ENCODE peak calls at places on chromosomes 3 and 15, in seven cellular contexts. G, K, E, S, X, F and H are unnamed samples.

GRCh38 chr3:59374091-59374490 is 324.3 kb upstream of the CFAP20DC start:
- DNase-seq in F (no peak), K (no peak), G (no peak), X (no peak), E (no peak), S (no peak), H (no peak)

GRCh38 chr15:52733078-52733477 is 53.9 kb upstream of the ATOSA start:
- DNase-seq in S (no peak), G (no peak), X (no peak), F (no peak), E (no peak), K (no peak), H (no peak)

GRCh38 chr3:37718647-37719046 is 143.0 kb upstream of the CTDSPL start:
- DNase-seq in X (no peak), F (no peak), G (no peak), K (no peak), E (no peak), S (no peak), H (no peak)

GRCh38 chr3:173938159-173938558 is 540.6 kb downstream of the NLGN1 start:
- DNase-seq in K (no peak), X (no peak), F (no peak), S (no peak), G (no peak), E (peak; percentile 76), H (no peak)

GRCh38 chr15:23548071-23548470 is 17.4 kb upstream of the MKRN3 start:
- DNase-seq in E (no peak), G (no peak), X (no peak), S (no peak), K (no peak), F (no peak), H (no peak)

GRCh38 chr3:132556467-132557159 is 40.5 kb upstream of the ACKR4 start:
- DNase-seq in S (no peak), K (no peak), F (no peak), X (peak; percentile 44), E (no peak), G (no peak), H (no peak)

GRCh38 chr3:141914311-141914710 is 37.9 kb downstream of the ATP1B3 start:
- DNase-seq in K (no peak), F (no peak), X (no peak), E (peak; percentile 23), G (no peak), S (no peak), H (no peak)

GRCh38 chr3:56251343-56251945 is 216.8 kb downstream of the ERC2 start:
- DNase-seq in E (peak; percentile 51), X (peak; percentile 49), G (peak; percentile 13), K (peak; percentile 34), S (no peak), F (peak; percentile 24), H (peak; percentile 18)

GRCh38 chr15:34018021-34018645 is 20.9 kb downstream of the AVEN start:
- DNase-seq in S (no peak), X (peak; percentile 2), F (no peak), K (peak; percentile 29), G (no peak), E (no peak), H (no peak)

GRCh38 chr3:101962055-101962454 is 112.7 kb downstream of the NFKBIZ start:
- DNase-seq in E (peak; percentile 59), X (no peak), K (no peak), F (no peak), G (no peak), S (no peak), H (no peak)

GRCh38 chr3:105527949-105528348 is 161.2 kb downstream of the ALCAM start:
- DNase-seq in X (no peak), F (no peak), S (no peak), K (no peak), E (peak; percentile 49), G (no peak), H (no peak)

GRCh38 chr3:188832146-188832545 is 339.6 kb upstream of the TPRG1 start:
- DNase-seq in E (no peak), F (no peak), X (no peak), K (no peak), S (no peak), G (no peak), H (no peak)

GRCh38 chr15:39613271-39613670 is 32.4 kb downstream of the THBS1 start:
- DNase-seq in F (no peak), E (peak; percentile 25), K (no peak), X (no peak), S (no peak), G (no peak), H (no peak)

GRCh38 chr15:32993285-32993684 is 201.2 kb downstream of the FMN1 start:
- DNase-seq in X (no peak), F (no peak), S (no peak), G (no peak), E (no peak), K (no peak), H (no peak)

GRCh38 chr15:57395292-57395691 is 19.0 kb downstream of the CGNL1 start:
- DNase-seq in F (no peak), K (no peak), S (no peak), X (peak; percentile 22), G (peak; percentile 53), E (peak; percentile 68), H (no peak)

GRCh38 chr3:147210676-147211075 is 195.7 kb downstream of the ZIC4 start:
- DNase-seq in G (no peak), K (no peak), E (no peak), X (no peak), F (no peak), S (no peak), H (no peak)

GRCh38 chr15:101000271-101000681 is 81.1 kb downstream of the LRRK1 start:
- DNase-seq in F (no peak), X (no peak), K (no peak), E (peak; percentile 29), G (no peak), S (no peak), H (no peak)

GRCh38 chr3:7238565-7239295 is 377.8 kb downstream of the GRM7 start:
- DNase-seq in G (no peak), X (no peak), K (no peak), F (no peak), S (no peak), E (no peak), H (no peak)

GRCh38 chr3:60440869-60441268 is 810.4 kb downstream of the FHIT start:
- DNase-seq in E (no peak), S (no peak), X (no peak), K (no peak), F (no peak), G (no peak), H (no peak)

GRCh38 chr3:165725296-165725695 is 111.9 kb downstream of the BCHE start:
- DNase-seq in S (no peak), F (no peak), X (no peak), E (no peak), G (no peak), K (no peak), H (no peak)

GRCh38 chr3:58630081-58630709 is 36.4 kb downstream of the FAM3D start:
- DNase-seq in X (peak; percentile 72), G (peak; percentile 47), K (peak; percentile 66), S (peak; percentile 61), E (peak; percentile 57), F (peak; percentile 72), H (peak; percentile 73)

GRCh38 chr3:52244061-52244628 is 1.4 kb upstream of the PPM1M start:
- DNase-seq in E (peak; percentile 43), K (peak; percentile 42), S (no peak), F (no peak), G (peak; percentile 87), X (peak; percentile 67), H (peak; percentile 31)

GRCh38 chr15:40926659-40927496 is 2.3 kb upstream of the DLL4 start:
- DNase-seq in E (no peak), X (no peak), S (no peak), G (no peak), K (no peak), F (no peak), H (no peak)

GRCh38 chr3:126732281-126733060 is 28.4 kb downstream of the CHCHD6 start:
- DNase-seq in F (no peak), G (no peak), K (no peak), X (no peak), S (no peak), E (peak; percentile 52), H (no peak)

GRCh38 chr15:100765458-100766224 is 114.0 kb upstream of the ALDH1A3 start:
- DNase-seq in E (no peak), X (no peak), F (no peak), K (no peak), S (peak; percentile 45), G (no peak), H (no peak)

GRCh38 chr15:38972831-38973230 is 408.2 kb upstream of the RASGRP1 start:
- DNase-seq in S (no peak), X (no peak), K (no peak), E (no peak), G (no peak), F (no peak), H (no peak)

GRCh38 chr3:46666471-46666845 is 27.0 kb downstream of the ALS2CL start:
- DNase-seq in X (no peak), K (peak; percentile 66), G (peak; percentile 6), E (no peak), F (no peak), S (peak; percentile 49), H (no peak)

GRCh38 chr3:45664558-45664957 is 24.6 kb upstream of the SACM1L start:
- DNase-seq in F (no peak), S (no peak), E (no peak), X (peak; percentile 49), G (no peak), K (peak; percentile 63), H (peak; percentile 87)

GRCh38 chr15:72782993-72783562 is 480 bp downstream of the ADPGK start:
- DNase-seq in F (no peak), X (peak; percentile 57), S (peak; percentile 52), G (peak; percentile 19), K (peak; percentile 40), E (peak; percentile 27), H (peak; percentile 70)

GRCh38 chr3:38649500-38650247 is at the start of gene SCN5A:
- DNase-seq in K (peak; percentile 50), F (peak; percentile 99), E (no peak), X (peak; percentile 45), G (no peak), S (no peak), H (peak; percentile 49)

GRCh38 chr15:88629071-88629470 is 7.9 kb downstream of the AEN start:
- DNase-seq in S (no peak), K (no peak), X (no peak), E (no peak), G (no peak), F (no peak), H (no peak)
- TF ChIP-seq POLR2A in S (no peak), K (no peak), X (no peak), E (no peak), G (no peak), F (no peak), H (no peak)

GRCh38 chr3:49903451-49904424 is at the start of gene MST1R:
- DNase-seq in F (peak; percentile 89), G (no peak), K (peak; percentile 94), S (peak; percentile 83), E (no peak), X (peak; percentile 95), H (peak; percentile 84)
- TF ChIP-seq POLR2A in F (peak; percentile 71), G (no peak), K (peak; percentile 85), S (no peak), E (no peak), X (peak; percentile 78), H (peak; percentile 54)

GRCh38 chr3:129315386-129315991 is 36.8 kb downstream of the HMCES start:
- DNase-seq in S (no peak), E (peak; percentile 21), K (peak; percentile 44), X (peak; percentile 46), F (peak; percentile 40), G (no peak), H (peak; percentile 84)
- TF ChIP-seq POLR2A in S (no peak), E (no peak), K (no peak), X (no peak), F (no peak), G (peak; percentile 33), H (peak; percentile 17)

GRCh38 chr3:120742198-120743080 is at the start of the genes GTF2E1 and RABL3:
- DNase-seq in S (peak; percentile 96), F (peak; percentile 89), K (peak; percentile 98), X (peak; percentile 99), G (peak; percentile 90), E (peak; percentile 100), H (peak; percentile 99)
- TF ChIP-seq POLR2A in S (peak; percentile 11), F (peak; percentile 81), K (no peak), X (peak; percentile 41), G (peak; percentile 54), E (peak; percentile 86), H (peak; percentile 93)